ENCODE peak calls at places on chromosomes 4 and X, in four cellular contexts. One of them, this sample, is unnamed.

GRCh38 chrX:150643271-150643670 is 49.9 kb upstream of the MTMR1 start:
- DNase-seq in endothelial cell of umbilical vein: peak
- DNase-seq in fibroblast of mammary gland: peak
- DNase-seq in DND-41: no peak
- DNase-seq in this sample: no peak

GRCh38 chr4:38122060-38122459 is 161.9 kb downstream of the PTTG2 start:
- DNase-seq in endothelial cell of umbilical vein: no peak
- DNase-seq in DND-41: no peak
- DNase-seq in fibroblast of mammary gland: no peak
- DNase-seq in this sample: no peak

GRCh38 chr4:56907009-56907408 is 691 bp upstream of the REST start:
- DNase-seq in fibroblast of mammary gland: no peak
- DNase-seq in DND-41: no peak
- DNase-seq in endothelial cell of umbilical vein: no peak
- DNase-seq in this sample: no peak

GRCh38 chrX:29044802-29045201 is 457.6 kb downstream of the IL1RAPL1 start:
- DNase-seq in endothelial cell of umbilical vein: peak
- DNase-seq in fibroblast of mammary gland: peak
- DNase-seq in DND-41: no peak
- DNase-seq in this sample: no peak

GRCh38 chrX:44012484-44013096 is 39.4 kb upstream of the NDP start:
- DNase-seq in fibroblast of mammary gland: peak
- DNase-seq in endothelial cell of umbilical vein: peak
- DNase-seq in DND-41: peak
- DNase-seq in this sample: peak

GRCh38 chrX:960821-961220 is 251.6 kb downstream of the CRLF2 start:
- DNase-seq in DND-41: no peak
- DNase-seq in fibroblast of mammary gland: no peak
- DNase-seq in endothelial cell of umbilical vein: no peak
- DNase-seq in this sample: no peak

GRCh38 chr4:113878718-113879117 is 100.7 kb downstream of the ARSJ start:
- DNase-seq in DND-41: no peak
- DNase-seq in endothelial cell of umbilical vein: peak
- DNase-seq in fibroblast of mammary gland: peak
- DNase-seq in this sample: no peak

GRCh38 chr4:176150283-176150682 is 45.1 kb downstream of the SPATA4 start:
- DNase-seq in DND-41: no peak
- DNase-seq in fibroblast of mammary gland: peak
- DNase-seq in endothelial cell of umbilical vein: peak
- DNase-seq in this sample: no peak

GRCh38 chr4:93409035-93409434 is 419.5 kb upstream of the ATOH1 start:
- DNase-seq in DND-41: no peak
- DNase-seq in fibroblast of mammary gland: no peak
- DNase-seq in endothelial cell of umbilical vein: no peak
- DNase-seq in this sample: no peak

GRCh38 chrX:128807367-128807766 is 715.9 kb downstream of the SMARCA1 start:
- DNase-seq in endothelial cell of umbilical vein: no peak
- DNase-seq in DND-41: peak
- DNase-seq in fibroblast of mammary gland: peak
- DNase-seq in this sample: no peak

GRCh38 chr4:10730019-10730418 is 45.5 kb upstream of the CLNK start:
- DNase-seq in fibroblast of mammary gland: no peak
- DNase-seq in endothelial cell of umbilical vein: no peak
- DNase-seq in DND-41: no peak
- DNase-seq in this sample: no peak

GRCh38 chr4:10729366-10729765 is 44.8 kb upstream of the CLNK start:
- DNase-seq in DND-41: no peak
- DNase-seq in fibroblast of mammary gland: no peak
- DNase-seq in endothelial cell of umbilical vein: no peak
- DNase-seq in this sample: no peak

GRCh38 chr4:10731162-10731561 is 46.6 kb upstream of the CLNK start:
- DNase-seq in DND-41: no peak
- DNase-seq in fibroblast of mammary gland: no peak
- DNase-seq in endothelial cell of umbilical vein: no peak
- DNase-seq in this sample: no peak

GRCh38 chr4:10731690-10732089 is 47.1 kb upstream of the CLNK start:
- DNase-seq in fibroblast of mammary gland: no peak
- DNase-seq in endothelial cell of umbilical vein: no peak
- DNase-seq in DND-41: no peak
- DNase-seq in this sample: no peak

DNA sequence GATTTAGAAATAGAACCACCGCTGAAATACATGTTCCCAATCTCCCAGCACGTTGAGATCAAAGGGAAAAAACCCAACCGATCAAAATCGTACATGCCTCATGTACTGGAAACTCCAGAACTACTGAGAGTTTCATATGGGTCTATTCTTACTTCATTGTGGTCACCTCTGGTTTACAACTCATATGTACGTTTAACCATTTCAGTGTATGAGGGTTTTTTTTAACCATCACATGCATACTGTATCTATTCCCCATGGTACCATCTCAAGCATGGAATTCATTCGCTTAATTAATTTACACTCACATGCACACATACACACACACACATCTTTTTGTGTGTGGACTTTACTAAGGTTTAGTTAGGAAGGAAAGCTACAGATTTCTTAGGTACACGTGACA is 46.0 kb upstream of the CLNK start:
- DNase-seq in DND-41: no peak
- DNase-seq in fibroblast of mammary gland: no peak
- DNase-seq in endothelial cell of umbilical vein: no peak
- DNase-seq in this sample: no peak
- H3K4me3 ChIP-seq in DND-41: no peak
- H3K4me3 ChIP-seq in fibroblast of mammary gland: no peak
- H3K4me3 ChIP-seq in endothelial cell of umbilical vein: no peak
- H3K4me3 ChIP-seq in this sample: no peak

DNA sequence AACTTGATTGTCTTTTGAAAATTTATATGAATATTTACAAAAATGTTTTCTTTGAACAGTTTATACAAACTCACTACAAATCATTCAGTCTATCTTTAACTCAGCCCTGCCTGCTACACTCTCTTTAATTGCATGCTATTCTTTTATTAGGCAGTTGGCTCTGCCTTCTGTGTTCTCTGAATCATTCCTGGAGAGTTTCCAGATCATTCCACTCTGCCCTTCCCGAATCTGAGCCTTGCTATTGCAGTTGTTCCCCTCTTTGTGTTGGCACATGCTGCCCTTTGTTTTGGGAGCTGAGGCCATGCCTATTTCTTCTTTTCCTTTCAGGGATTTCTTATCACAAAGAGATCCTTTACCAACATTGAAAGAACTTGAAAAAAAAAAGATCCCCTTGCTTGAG is 8.7 kb upstream of the TECRL start:
- DNase-seq in endothelial cell of umbilical vein: peak
- DNase-seq in fibroblast of mammary gland: peak
- DNase-seq in DND-41: no peak
- DNase-seq in this sample: no peak
- H3K4me3 ChIP-seq in endothelial cell of umbilical vein: no peak
- H3K4me3 ChIP-seq in fibroblast of mammary gland: no peak
- H3K4me3 ChIP-seq in DND-41: no peak
- H3K4me3 ChIP-seq in this sample: no peak

DNA sequence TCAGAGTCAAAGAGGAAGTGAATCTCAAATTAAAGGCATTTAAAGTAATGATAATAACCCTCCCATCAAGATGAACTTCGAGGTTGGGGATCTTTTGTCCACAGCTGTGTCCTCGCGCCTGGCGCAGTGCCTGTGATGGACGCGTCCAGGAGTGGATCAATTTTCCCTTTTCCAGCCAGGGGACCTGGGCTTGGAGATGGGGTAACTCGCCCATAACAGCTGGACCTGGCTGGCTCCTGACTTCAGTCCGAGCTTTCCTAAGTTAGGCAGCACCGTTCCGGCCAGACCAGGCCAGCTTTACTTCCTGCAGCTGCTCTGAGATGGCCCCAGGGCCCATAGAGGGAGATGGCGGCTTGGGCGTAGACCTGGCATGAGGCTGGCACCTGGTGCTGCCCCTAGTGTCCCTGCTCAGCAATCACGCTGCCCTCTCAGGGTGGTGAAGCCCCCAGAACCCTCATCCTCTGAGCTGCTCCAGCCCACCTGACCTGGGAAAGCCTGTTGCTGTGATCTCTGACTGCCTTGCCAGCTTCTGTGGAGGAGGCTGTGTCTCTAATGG is 23.9 kb downstream of the ADRA2C start:
- DNase-seq in endothelial cell of umbilical vein: no peak
- DNase-seq in DND-41: no peak
- DNase-seq in fibroblast of mammary gland: no peak
- DNase-seq in this sample: no peak
- H3K4me3 ChIP-seq in endothelial cell of umbilical vein: no peak
- H3K4me3 ChIP-seq in DND-41: no peak
- H3K4me3 ChIP-seq in fibroblast of mammary gland: no peak
- H3K4me3 ChIP-seq in this sample: no peak

DNA sequence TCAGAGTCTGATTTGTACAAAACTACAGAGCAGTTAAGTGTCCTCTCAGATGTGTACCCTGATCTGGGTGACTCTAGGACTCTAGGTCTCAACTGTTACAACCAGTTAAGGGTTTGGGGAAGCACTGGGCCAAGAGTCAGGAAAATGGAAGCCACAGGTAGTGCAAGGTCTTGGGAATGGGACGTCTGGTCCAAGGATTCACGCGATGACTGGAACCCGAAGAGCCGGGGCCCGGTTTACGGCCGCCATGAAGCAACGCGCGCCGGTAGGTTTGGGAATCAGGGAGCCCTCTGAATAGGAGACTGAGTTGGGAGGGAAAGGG is 321 bp upstream of the HPRT1 start:
- DNase-seq in endothelial cell of umbilical vein: peak
- DNase-seq in fibroblast of mammary gland: peak
- DNase-seq in DND-41: no peak
- DNase-seq in this sample: no peak
- H3K4me3 ChIP-seq in endothelial cell of umbilical vein: no peak
- H3K4me3 ChIP-seq in fibroblast of mammary gland: peak
- H3K4me3 ChIP-seq in DND-41: peak
- H3K4me3 ChIP-seq in this sample: peak

GRCh38 chr4:143344774-143345173 is 8.1 kb downstream of the GAB1 start:
- DNase-seq in fibroblast of mammary gland: no peak
- DNase-seq in endothelial cell of umbilical vein: peak
- DNase-seq in DND-41: no peak
- DNase-seq in this sample: no peak
- H3K4me3 ChIP-seq in fibroblast of mammary gland: no peak
- H3K4me3 ChIP-seq in endothelial cell of umbilical vein: no peak
- H3K4me3 ChIP-seq in DND-41: no peak
- H3K4me3 ChIP-seq in this sample: no peak

GRCh38 chr4:81845761-81846160 is 374.1 kb upstream of the RASGEF1B start:
- DNase-seq in fibroblast of mammary gland: no peak
- DNase-seq in DND-41: no peak
- DNase-seq in endothelial cell of umbilical vein: no peak
- DNase-seq in this sample: no peak

GRCh38 chr4:81844717-81845116 is 373.0 kb upstream of the RASGEF1B start:
- DNase-seq in DND-41: peak
- DNase-seq in fibroblast of mammary gland: peak
- DNase-seq in endothelial cell of umbilical vein: peak
- DNase-seq in this sample: peak

GRCh38 chr4:81839347-81840042 is 367.8 kb upstream of the RASGEF1B start:
- DNase-seq in fibroblast of mammary gland: no peak
- DNase-seq in DND-41: no peak
- DNase-seq in endothelial cell of umbilical vein: no peak
- DNase-seq in this sample: no peak

GRCh38 chr4:81850701-81851100 is 379.0 kb upstream of the RASGEF1B start:
- DNase-seq in DND-41: no peak
- DNase-seq in endothelial cell of umbilical vein: no peak
- DNase-seq in fibroblast of mammary gland: no peak
- DNase-seq in this sample: no peak

DNA sequence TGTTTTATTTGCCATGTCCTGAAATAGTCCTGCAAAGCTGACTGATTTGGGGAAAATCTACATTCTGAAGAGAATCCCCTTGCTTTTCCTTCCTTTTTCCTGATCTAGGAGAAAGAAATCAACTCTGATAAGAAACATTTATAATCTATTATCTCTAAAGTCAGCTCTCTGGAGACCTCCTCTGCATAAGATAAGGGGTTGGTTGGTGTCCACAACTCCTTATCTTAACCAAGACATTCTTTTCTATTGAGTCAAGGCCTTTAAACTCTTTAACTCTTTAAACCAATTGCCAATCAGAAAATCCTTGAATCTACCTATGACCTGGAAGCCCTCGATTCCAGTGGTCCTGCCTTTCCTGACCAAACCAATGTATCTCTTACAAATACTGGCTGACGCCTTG is 373.6 kb upstream of the RASGEF1B start:
- DNase-seq in endothelial cell of umbilical vein: no peak
- DNase-seq in fibroblast of mammary gland: no peak
- DNase-seq in DND-41: no peak
- DNase-seq in this sample: no peak
- H3K4me3 ChIP-seq in endothelial cell of umbilical vein: no peak
- H3K4me3 ChIP-seq in fibroblast of mammary gland: no peak
- H3K4me3 ChIP-seq in DND-41: no peak
- H3K4me3 ChIP-seq in this sample: no peak

DNA sequence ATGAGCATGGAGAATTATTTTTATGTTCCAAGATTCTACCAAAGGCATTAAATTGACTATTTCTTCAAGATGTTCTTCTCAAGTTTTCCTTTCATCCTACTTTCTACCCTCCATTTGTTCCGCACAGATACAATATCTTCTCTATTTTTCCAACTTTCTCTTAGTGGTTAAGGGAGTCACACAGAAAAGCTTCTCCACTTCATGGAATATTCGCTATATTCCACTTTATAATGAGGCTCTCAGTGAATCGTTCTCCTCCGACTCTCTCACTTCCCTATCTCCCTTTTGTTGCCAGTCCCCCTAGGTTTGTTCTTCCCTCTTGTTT is 1.3 kb downstream of the SH3D19 start:
- DNase-seq in fibroblast of mammary gland: no peak
- DNase-seq in endothelial cell of umbilical vein: no peak
- DNase-seq in DND-41: no peak
- DNase-seq in this sample: no peak
- H3K4me3 ChIP-seq in fibroblast of mammary gland: peak
- H3K4me3 ChIP-seq in endothelial cell of umbilical vein: peak
- H3K4me3 ChIP-seq in DND-41: no peak
- H3K4me3 ChIP-seq in this sample: peak

This sample was measured in Peyer's patch.